ENCODE peak calls at places on chromosomes 11 and 22, in nine cellular contexts. D is PC-3, L is DND-41, F is GM23248, G is GM23338, J is HCT116, Y is keratinocyte, K is mammary epithelial cell, I is K562. W is an unnamed sample.

GRCh38 chr11:113470233-113470632 is 5.0 kb downstream of the DRD2 start:
- DNase-seq in D (no peak), L (no peak), F (no peak), G (no peak), J (no peak), Y (no peak), K (no peak), I (no peak), W (no peak)

GRCh38 chr11:75449776-75450175 is 16.8 kb upstream of the KLHL35 start:
- DNase-seq in D (no peak), L (no peak), F (no peak), G (no peak), J (no peak), Y (no peak), K (no peak), I (no peak), W (no peak)

GRCh38 chr22:48258841-48259240 is 1496.4 kb downstream of the TBC1D22A start:
- DNase-seq in D (no peak), L (no peak), F (no peak), G (no peak), J (no peak), Y (no peak), K (no peak), I (no peak), W (no peak)

GRCh38 chr11:94131363-94132115 is 2.9 kb downstream of the PANX1 start:
- DNase-seq in D (no peak), L (no peak), F (peak), G (no peak), J (no peak), Y (no peak), K (peak), I (no peak), W (peak)

GRCh38 chr11:33160147-33160546 is 1.1 kb downstream of the CSTF3 start:
- DNase-seq in D (peak), L (no peak), F (peak), G (peak), J (no peak), Y (no peak), K (peak), I (no peak), W (peak)

GRCh38 chr22:31647516-31647915 is 14.5 kb downstream of the PISD start:
- DNase-seq in D (no peak), L (no peak), F (peak), G (no peak), J (no peak), Y (no peak), K (peak), I (no peak), W (no peak)

GRCh38 chr11:86016451-86016850 is 52.4 kb downstream of the PICALM start:
- DNase-seq in D (no peak), L (no peak), F (no peak), G (no peak), J (no peak), Y (no peak), K (no peak), I (no peak), W (no peak)

GRCh38 chr22:50399751-50400331 is 56.7 kb downstream of the PPP6R2 start:
- DNase-seq in D (no peak), L (no peak), F (peak), G (peak), J (peak), Y (no peak), K (no peak), I (peak), W (peak)

GRCh38 chr11:95404370-95404769 is 173.4 kb upstream of the SESN3 start:
- DNase-seq in D (no peak), L (no peak), F (no peak), G (no peak), J (no peak), Y (no peak), K (no peak), I (no peak), W (no peak)

GRCh38 chr11:38345286-38345685 is 1747.2 kb upstream of the RAG2 start:
- DNase-seq in D (peak), L (no peak), F (no peak), G (no peak), J (no peak), Y (no peak), K (peak), I (no peak), W (peak)

GRCh38 chr11:57732661-57733060 is 8.6 kb upstream of the SELENOH start:
- DNase-seq in D (no peak), L (no peak), F (no peak), G (no peak), J (no peak), Y (no peak), K (no peak), I (no peak), W (no peak)

GRCh38 chr11:126339866-126340434 is 15.5 kb upstream of the ST3GAL4 start:
- DNase-seq in D (peak), L (no peak), F (peak), G (no peak), J (no peak), Y (no peak), K (no peak), I (no peak), W (no peak)

GRCh38 chr11:12397953-12398352 is 20.6 kb downstream of the PARVA start:
- DNase-seq in D (peak), L (no peak), F (peak), G (no peak), J (no peak), Y (no peak), K (no peak), I (no peak), W (peak)

GRCh38 chr11:17873571-17873970 is 139.0 kb downstream of the KCNC1 start:
- DNase-seq in D (no peak), L (no peak), F (no peak), G (no peak), J (no peak), Y (no peak), K (no peak), I (no peak), W (no peak)

GRCh38 chr11:19869946-19870589 is 157.4 kb downstream of the NAV2 start:
- DNase-seq in D (no peak), L (no peak), F (no peak), G (no peak), J (no peak), Y (no peak), K (no peak), I (no peak), W (no peak)

GRCh38 chr11:70240337-70240736 is 30.2 kb upstream of the PPFIA1 start:
- DNase-seq in D (no peak), L (peak), F (no peak), G (no peak), J (no peak), Y (no peak), K (peak), I (no peak), W (no peak)

GRCh38 chr11:46710821-46711269 is 8.2 kb upstream of the F2 start:
- DNase-seq in D (peak), L (no peak), F (peak), G (no peak), J (no peak), Y (no peak), K (peak), I (no peak), W (no peak)

GRCh38 chr11:71137376-71137775 is 115.0 kb downstream of the SHANK2 start:
- DNase-seq in D (no peak), L (no peak), F (no peak), G (no peak), J (no peak), Y (no peak), K (no peak), I (no peak), W (no peak)

GRCh38 chr22:33400891-33401290 is 342.7 kb upstream of the SYN3 start:
- DNase-seq in D (no peak), L (no peak), F (no peak), G (no peak), J (no peak), Y (no peak), K (no peak), I (no peak), W (no peak)

GRCh38 chr11:96817488-96817887 is 427.7 kb downstream of the JRKL start:
- DNase-seq in D (peak), L (no peak), F (peak), G (no peak), J (no peak), Y (peak), K (peak), I (peak), W (peak)

GRCh38 chr22:43882122-43882767 is 9.6 kb downstream of the PNPLA5 start:
- DNase-seq in D (no peak), L (no peak), F (no peak), G (no peak), J (no peak), Y (no peak), K (no peak), I (no peak), W (no peak)

GRCh38 chr11:33461726-33462125 is 204.5 kb downstream of the HIPK3 start:
- DNase-seq in D (no peak), L (no peak), F (peak), G (no peak), J (no peak), Y (no peak), K (peak), I (no peak), W (no peak)

GRCh38 chr11:119607726-119608125 is 121.3 kb downstream of the NECTIN1 start:
- DNase-seq in D (no peak), L (no peak), F (no peak), G (no peak), J (no peak), Y (no peak), K (peak), I (no peak), W (no peak)

GRCh38 chr22:19058713-19059451 is 63.3 kb downstream of the DGCR2 start:
- DNase-seq in D (peak), L (no peak), F (no peak), G (no peak), J (no peak), Y (no peak), K (no peak), I (no peak), W (no peak)

GRCh38 chr11:8317164-8317563 is 53.5 kb upstream of the LMO1 start:
- DNase-seq in D (no peak), L (no peak), F (peak), G (no peak), J (no peak), Y (no peak), K (no peak), I (no peak), W (no peak)

GRCh38 chr11:130827697-130828377 is 88.4 kb downstream of the SNX19 start:
- DNase-seq in D (peak), L (no peak), F (peak), G (peak), J (peak), Y (no peak), K (peak), I (peak), W (peak)

GRCh38 chr11:74312321-74312720 is 881 bp upstream of the P4HA3 start:
- DNase-seq in D (peak), L (no peak), F (no peak), G (no peak), J (no peak), Y (no peak), K (peak), I (no peak), W (no peak)

GRCh38 chr11:74306440-74307175 is 4.8 kb downstream of the P4HA3 start:
- DNase-seq in D (no peak), L (no peak), F (no peak), G (no peak), J (no peak), Y (no peak), K (no peak), I (no peak), W (no peak)

GRCh38 chr11:74307409-74307808 is 4.0 kb downstream of the P4HA3 start:
- DNase-seq in D (no peak), L (peak), F (peak), G (no peak), J (no peak), Y (no peak), K (no peak), I (no peak), W (peak)

GRCh38 chr11:74311352-74311926 is at the start of gene P4HA3:
- DNase-seq in D (peak), L (no peak), F (peak), G (peak), J (peak), Y (no peak), K (peak), I (peak), W (peak)

GRCh38 chr11:74310857-74311256 is 583 bp downstream of the P4HA3 start:
- DNase-seq in D (no peak), L (no peak), F (no peak), G (no peak), J (no peak), Y (no peak), K (no peak), I (no peak), W (no peak)
- H3K4me3 ChIP-seq in D (peak), L (no peak), F (peak), G (peak), J (peak), Y (peak), K (peak), I (peak), W (peak)

GRCh38 chr11:110711448-110711775 is 825 bp downstream of the ARHGAP20 start:
- DNase-seq in D (no peak), L (no peak), F (no peak), G (no peak), J (no peak), Y (no peak), K (no peak), I (no peak), W (no peak)
- TF ChIP-seq EZH2 in D (no peak), L (no peak), F (no peak), G (no peak), J (no peak), Y (no peak), K (no peak), I (no peak), W (no peak)

GRCh38 chr22:35893698-35894097 is 134.9 kb downstream of the RBFOX2 start:
- DNase-seq in D (no peak), L (no peak), F (no peak), G (no peak), J (no peak), Y (no peak), K (no peak), I (no peak), W (no peak)
- H3K4me3 ChIP-seq in D (no peak), L (no peak), F (no peak), G (no peak), J (no peak), Y (no peak), K (peak), I (no peak), W (no peak)

DNA sequence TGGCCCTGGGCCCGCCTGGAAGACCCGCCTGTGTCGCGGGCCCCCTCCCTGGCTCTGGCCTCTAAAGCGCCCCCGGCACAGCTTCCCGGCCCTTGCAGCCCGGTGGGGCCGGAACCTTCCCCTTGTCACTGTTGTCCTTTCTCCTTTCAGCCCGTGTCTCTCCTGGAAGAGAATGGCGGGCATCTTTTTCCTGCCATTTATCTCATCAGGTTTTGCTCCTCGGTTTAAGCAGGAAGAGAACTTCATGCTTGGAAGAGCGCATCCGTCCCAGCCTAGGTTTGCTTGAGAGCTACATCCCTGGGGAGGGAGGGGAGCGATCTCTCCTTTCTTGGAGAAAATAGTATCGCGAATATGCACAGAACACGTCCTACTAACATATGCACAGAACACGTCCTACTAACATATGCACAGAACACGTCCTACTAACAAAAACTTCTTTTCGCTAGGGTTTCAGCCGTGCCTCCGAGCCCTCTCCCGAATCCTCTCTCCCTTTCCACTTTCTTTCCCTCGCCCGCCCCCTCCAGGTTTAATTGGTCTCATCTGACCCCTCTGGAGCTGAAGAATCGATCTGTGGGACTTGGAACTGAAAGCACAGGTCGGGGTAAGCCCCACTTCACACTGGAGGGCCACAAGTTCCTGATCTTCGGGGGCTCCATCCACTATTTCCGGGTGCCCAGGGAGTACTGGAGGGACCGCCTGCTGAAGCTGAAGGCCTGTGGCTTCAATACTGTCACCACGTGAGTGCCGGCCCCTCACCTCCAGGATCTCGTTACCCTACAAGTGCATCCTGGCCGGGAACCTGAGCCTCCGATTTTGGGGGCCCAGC is 1.2 kb downstream of the GLB1L3 start:
- DNase-seq in D (no peak), L (peak), F (peak), G (peak), J (no peak), Y (no peak), K (no peak), I (no peak), W (no peak)
- TF ChIP-seq EZH2 in D (no peak), L (no peak), F (peak), G (no peak), J (no peak), Y (no peak), K (no peak), I (no peak), W (peak)

DNA sequence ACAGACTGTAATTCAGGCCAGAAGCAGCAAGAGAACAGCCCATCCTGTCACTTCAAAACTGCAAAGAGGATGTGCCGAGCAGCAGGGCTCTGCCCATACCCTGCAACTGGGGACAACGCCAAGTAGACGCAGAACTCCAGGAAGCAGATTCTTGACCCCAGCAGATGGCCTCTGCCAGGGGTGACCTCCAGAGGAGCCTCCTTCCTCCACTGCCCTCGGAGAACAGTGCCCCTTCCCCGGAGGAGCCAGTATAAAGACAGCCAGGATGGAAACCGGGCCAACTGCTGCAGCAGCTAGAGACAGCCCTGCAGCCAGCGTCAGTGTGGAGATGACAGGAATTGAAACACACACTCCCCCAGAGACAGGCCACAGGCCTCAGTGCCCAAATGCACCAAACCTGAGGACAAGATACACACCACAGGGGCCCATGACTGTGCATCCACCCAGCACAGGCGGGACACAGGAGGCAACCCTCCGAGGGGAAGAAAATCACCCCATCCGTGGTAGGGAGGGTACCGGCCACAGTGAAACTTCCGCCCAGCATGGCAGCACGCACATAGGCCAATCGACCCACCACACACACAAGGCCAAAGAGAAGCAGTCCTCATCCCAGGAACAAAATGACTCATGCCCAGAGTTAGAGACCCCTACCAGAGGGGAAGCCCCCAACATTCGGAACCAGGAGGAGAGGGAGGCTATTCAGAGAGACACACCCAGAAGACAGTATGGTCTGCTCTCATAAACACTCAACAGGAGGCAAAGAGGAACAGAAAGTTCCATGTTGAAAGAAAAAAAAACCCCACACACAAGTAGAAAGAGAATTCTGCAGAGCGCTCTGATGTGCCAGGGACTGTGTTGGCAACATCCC is 5.6 kb downstream of the AHNAK start:
- DNase-seq in D (no peak), L (no peak), F (peak), G (no peak), J (no peak), Y (no peak), K (no peak), I (no peak), W (no peak)
- H3K4me3 ChIP-seq in D (peak), L (no peak), F (peak), G (no peak), J (no peak), Y (peak), K (peak), I (no peak), W (no peak)

GRCh38 chr22:22201925-22202343 is 42.7 kb upstream of the VPREB1 start:
- DNase-seq in D (no peak), L (no peak), F (no peak), G (no peak), J (no peak), Y (no peak), K (no peak), I (no peak), W (no peak)

GRCh38 chr22:22201185-22201924 is 43.2 kb upstream of the VPREB1 start:
- DNase-seq in D (peak), L (peak), F (peak), G (peak), J (no peak), Y (no peak), K (no peak), I (peak), W (no peak)

GRCh38 chr22:22200569-22201184 is 43.9 kb upstream of the VPREB1 start:
- DNase-seq in D (no peak), L (no peak), F (no peak), G (no peak), J (no peak), Y (no peak), K (no peak), I (no peak), W (no peak)

GRCh38 chr22:22199634-22200033 is 45.0 kb upstream of the VPREB1 start:
- DNase-seq in D (no peak), L (no peak), F (no peak), G (no peak), J (no peak), Y (no peak), K (no peak), I (no peak), W (no peak)

DNA sequence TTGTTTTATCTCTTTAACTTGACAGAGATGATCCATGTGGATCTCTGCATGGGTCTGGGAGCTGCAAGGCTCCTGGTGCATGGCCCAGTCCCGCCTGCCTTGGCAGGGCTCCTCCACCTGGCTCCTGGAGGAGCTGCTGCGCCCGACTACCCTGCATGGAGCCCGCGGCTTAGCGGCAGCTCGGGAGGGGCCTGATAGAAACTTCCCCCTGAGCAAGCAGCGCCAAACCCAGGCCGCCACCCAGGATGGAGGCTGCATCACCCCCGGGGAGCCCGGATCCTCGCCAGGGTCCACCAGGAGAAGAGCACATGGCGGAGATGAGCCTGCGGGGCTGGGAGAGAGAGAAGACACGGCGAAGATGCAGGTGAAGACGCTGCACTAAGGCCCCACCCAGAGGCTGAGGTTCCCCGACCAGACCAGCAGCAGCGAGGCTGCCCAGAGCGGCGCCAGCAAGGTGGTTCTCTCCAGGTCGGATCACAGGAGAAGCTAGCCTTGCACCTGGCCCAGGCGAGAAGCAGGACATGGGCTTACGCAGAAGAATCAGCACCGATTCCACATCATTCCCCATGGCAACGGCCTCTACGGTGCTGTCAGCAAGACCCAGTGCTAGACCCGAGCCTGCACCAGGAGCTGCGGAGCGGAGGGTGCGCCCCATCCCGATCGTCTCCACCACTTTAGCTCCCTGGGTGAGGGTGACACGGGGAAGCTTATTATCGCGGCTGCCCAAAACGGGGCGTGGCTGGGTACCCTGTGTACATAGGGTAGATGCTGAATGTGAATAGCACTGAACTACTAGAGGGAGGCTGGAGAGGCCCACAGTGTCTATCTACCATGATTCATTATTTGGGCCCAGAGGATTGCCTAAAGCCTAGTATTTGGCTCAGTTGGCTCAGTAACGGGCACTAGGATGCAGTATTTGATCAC is 41.3 kb upstream of the VPREB1 start:
- DNase-seq in D (no peak), L (no peak), F (no peak), G (peak), J (no peak), Y (no peak), K (no peak), I (peak), W (no peak)
- TF ChIP-seq EZH2 in D (no peak), L (no peak), F (no peak), G (no peak), J (no peak), Y (no peak), K (no peak), I (no peak), W (no peak)

W was measured in hepatocyte.